ENCODE peak calls at places on chromosomes 4 and X, in ten cellular contexts. One of them, this sample, is unnamed.
A peak's percentile ranks its signal among the peaks of the same experiment; 100 is the strongest.

GRCh38 chr4:112775801-112776200 is 138.9 kb downstream of the LARP7 start:
- DNase-seq in SK-N-SH: no peak
- DNase-seq in uterus: no peak
- DNase-seq in spleen: no peak
- DNase-seq in fibroblast of pulmonary artery: no peak
- DNase-seq in neural progenitor cell: no peak
- DNase-seq in GM23248: no peak
- DNase-seq in H7: peak; percentile 35
- DNase-seq in cardiac muscle cell: no peak
- DNase-seq in epithelial cell of esophagus: peak; percentile 82
- DNase-seq in this sample: no peak

GRCh38 chr4:82900016-82900334 is 560 bp upstream of the THAP9 start:
- DNase-seq in GM23248: peak; percentile 60
- DNase-seq in cardiac muscle cell: no peak
- DNase-seq in neural progenitor cell: peak; percentile 58
- DNase-seq in SK-N-SH: no peak
- DNase-seq in uterus: no peak
- DNase-seq in H7: no peak
- DNase-seq in spleen: no peak
- DNase-seq in epithelial cell of esophagus: peak; percentile 47
- DNase-seq in fibroblast of pulmonary artery: no peak
- DNase-seq in this sample: no peak

GRCh38 chrX:151870603-151871002 is 42.1 kb upstream of the MAGEA4 start:
- DNase-seq in fibroblast of pulmonary artery: peak; percentile 87
- DNase-seq in uterus: no peak
- DNase-seq in spleen: no peak
- DNase-seq in SK-N-SH: no peak
- DNase-seq in GM23248: peak; percentile 60
- DNase-seq in cardiac muscle cell: peak; percentile 83
- DNase-seq in neural progenitor cell: no peak
- DNase-seq in epithelial cell of esophagus: peak; percentile 52
- DNase-seq in H7: no peak
- DNase-seq in this sample: no peak

GRCh38 chrX:71532078-71532752 is 689 bp upstream of the OGT start:
- DNase-seq in cardiac muscle cell: peak; percentile 35
- DNase-seq in GM23248: peak; percentile 75
- DNase-seq in neural progenitor cell: peak; percentile 33
- DNase-seq in epithelial cell of esophagus: peak; percentile 65
- DNase-seq in spleen: no peak
- DNase-seq in fibroblast of pulmonary artery: peak; percentile 41
- DNase-seq in SK-N-SH: no peak
- DNase-seq in H7: no peak
- DNase-seq in uterus: no peak
- DNase-seq in this sample: peak; percentile 39

GRCh38 chr4:26009502-26009901 is 95.5 kb downstream of the SMIM20 start:
- DNase-seq in cardiac muscle cell: no peak
- DNase-seq in H7: no peak
- DNase-seq in fibroblast of pulmonary artery: no peak
- DNase-seq in uterus: no peak
- DNase-seq in spleen: no peak
- DNase-seq in SK-N-SH: no peak
- DNase-seq in epithelial cell of esophagus: no peak
- DNase-seq in neural progenitor cell: no peak
- DNase-seq in GM23248: no peak
- DNase-seq in this sample: no peak

GRCh38 chrX:19332983-19333382 is 10.7 kb upstream of the PDHA1 start:
- DNase-seq in uterus: no peak
- DNase-seq in neural progenitor cell: no peak
- DNase-seq in H7: peak; percentile 32
- DNase-seq in fibroblast of pulmonary artery: peak; percentile 31
- DNase-seq in cardiac muscle cell: peak; percentile 50
- DNase-seq in epithelial cell of esophagus: no peak
- DNase-seq in SK-N-SH: peak; percentile 56
- DNase-seq in GM23248: peak; percentile 10
- DNase-seq in spleen: no peak
- DNase-seq in this sample: no peak

GRCh38 chrX:55710701-55711100 is 6.8 kb upstream of the RRAGB start:
- DNase-seq in H7: no peak
- DNase-seq in fibroblast of pulmonary artery: peak; percentile 65
- DNase-seq in GM23248: peak; percentile 63
- DNase-seq in uterus: peak; percentile 52
- DNase-seq in epithelial cell of esophagus: peak; percentile 64
- DNase-seq in neural progenitor cell: no peak
- DNase-seq in SK-N-SH: no peak
- DNase-seq in spleen: no peak
- DNase-seq in cardiac muscle cell: peak; percentile 47
- DNase-seq in this sample: no peak

GRCh38 chrX:13142891-13143290 is 98.5 kb upstream of the FAM9C start:
- DNase-seq in spleen: no peak
- DNase-seq in epithelial cell of esophagus: no peak
- DNase-seq in SK-N-SH: no peak
- DNase-seq in cardiac muscle cell: no peak
- DNase-seq in neural progenitor cell: no peak
- DNase-seq in GM23248: no peak
- DNase-seq in fibroblast of pulmonary artery: no peak
- DNase-seq in H7: no peak
- DNase-seq in uterus: no peak
- DNase-seq in this sample: no peak

GRCh38 chrX:124223524-124223923 is 108.9 kb upstream of the TEX13D start:
- DNase-seq in uterus: no peak
- DNase-seq in epithelial cell of esophagus: no peak
- DNase-seq in GM23248: no peak
- DNase-seq in fibroblast of pulmonary artery: no peak
- DNase-seq in neural progenitor cell: peak; percentile 40
- DNase-seq in SK-N-SH: no peak
- DNase-seq in H7: peak; percentile 23
- DNase-seq in cardiac muscle cell: no peak
- DNase-seq in spleen: no peak
- DNase-seq in this sample: no peak

GRCh38 chr4:85747871-85748491 is 273.0 kb downstream of the ARHGAP24 start:
- DNase-seq in uterus: peak; percentile 31
- DNase-seq in cardiac muscle cell: peak; percentile 92
- DNase-seq in epithelial cell of esophagus: peak; percentile 84
- DNase-seq in SK-N-SH: peak; percentile 44
- DNase-seq in GM23248: peak; percentile 80
- DNase-seq in H7: peak; percentile 38
- DNase-seq in fibroblast of pulmonary artery: peak; percentile 93
- DNase-seq in neural progenitor cell: peak; percentile 81
- DNase-seq in spleen: no peak
- DNase-seq in this sample: peak; percentile 36

GRCh38 chr4:113495790-113496189 is 265.7 kb downstream of the CAMK2D start:
- DNase-seq in H7: no peak
- DNase-seq in SK-N-SH: no peak
- DNase-seq in spleen: no peak
- DNase-seq in uterus: no peak
- DNase-seq in cardiac muscle cell: no peak
- DNase-seq in neural progenitor cell: no peak
- DNase-seq in fibroblast of pulmonary artery: no peak
- DNase-seq in GM23248: no peak
- DNase-seq in epithelial cell of esophagus: no peak
- DNase-seq in this sample: no peak

GRCh38 chrX:39760930-39761329 is 336.8 kb downstream of the BCOR start:
- DNase-seq in uterus: no peak
- DNase-seq in neural progenitor cell: no peak
- DNase-seq in epithelial cell of esophagus: no peak
- DNase-seq in H7: no peak
- DNase-seq in fibroblast of pulmonary artery: no peak
- DNase-seq in spleen: no peak
- DNase-seq in cardiac muscle cell: no peak
- DNase-seq in GM23248: no peak
- DNase-seq in SK-N-SH: no peak
- DNase-seq in this sample: no peak

GRCh38 chr4:68271851-68272756 is 26.6 kb upstream of the TMPRSS11B start:
- DNase-seq in H7: peak; percentile 32
- DNase-seq in cardiac muscle cell: peak; percentile 76
- DNase-seq in fibroblast of pulmonary artery: peak; percentile 79
- DNase-seq in neural progenitor cell: peak; percentile 45
- DNase-seq in SK-N-SH: peak; percentile 46
- DNase-seq in epithelial cell of esophagus: peak; percentile 66
- DNase-seq in uterus: no peak
- DNase-seq in spleen: no peak
- DNase-seq in GM23248: peak; percentile 71
- DNase-seq in this sample: peak; percentile 77

GRCh38 chr4:13540446-13541175 is 3.7 kb downstream of the NKX3-2 start:
- DNase-seq in spleen: no peak
- DNase-seq in fibroblast of pulmonary artery: no peak
- DNase-seq in epithelial cell of esophagus: no peak
- DNase-seq in GM23248: no peak
- DNase-seq in uterus: no peak
- DNase-seq in neural progenitor cell: no peak
- DNase-seq in H7: peak; percentile 64
- DNase-seq in SK-N-SH: peak; percentile 28
- DNase-seq in cardiac muscle cell: no peak
- DNase-seq in this sample: no peak

GRCh38 chrX:153854702-153855101 is 24.4 kb upstream of the PDZD4 start:
- DNase-seq in cardiac muscle cell: no peak
- DNase-seq in fibroblast of pulmonary artery: no peak
- DNase-seq in neural progenitor cell: no peak
- DNase-seq in SK-N-SH: no peak
- DNase-seq in spleen: peak; percentile 32
- DNase-seq in GM23248: no peak
- DNase-seq in epithelial cell of esophagus: no peak
- DNase-seq in H7: peak; percentile 19
- DNase-seq in uterus: no peak
- DNase-seq in this sample: no peak

GRCh38 chrX:23785564-23785963 is 2.6 kb downstream of the SAT1 start:
- DNase-seq in fibroblast of pulmonary artery: peak; percentile 45
- DNase-seq in GM23248: no peak
- DNase-seq in H7: no peak
- DNase-seq in spleen: no peak
- DNase-seq in uterus: no peak
- DNase-seq in neural progenitor cell: no peak
- DNase-seq in cardiac muscle cell: no peak
- DNase-seq in SK-N-SH: no peak
- DNase-seq in epithelial cell of esophagus: peak; percentile 33
- DNase-seq in this sample: no peak
- H3K4me3 ChIP-seq in fibroblast of pulmonary artery: peak overlapping the region; percentile 79
- H3K4me3 ChIP-seq in GM23248: peak overlapping the region; percentile 87
- H3K4me3 ChIP-seq in H7: no peak overlapping the region
- H3K4me3 ChIP-seq in spleen: peak overlapping the region; percentile 53
- H3K4me3 ChIP-seq in uterus: no peak overlapping the region
- H3K4me3 ChIP-seq in neural progenitor cell: no peak overlapping the region
- H3K4me3 ChIP-seq in cardiac muscle cell: no peak overlapping the region
- H3K4me3 ChIP-seq in SK-N-SH: no peak overlapping the region
- H3K4me3 ChIP-seq in epithelial cell of esophagus: peak overlapping the region; percentile 83
- H3K4me3 ChIP-seq in this sample: no peak overlapping the region

DNA sequence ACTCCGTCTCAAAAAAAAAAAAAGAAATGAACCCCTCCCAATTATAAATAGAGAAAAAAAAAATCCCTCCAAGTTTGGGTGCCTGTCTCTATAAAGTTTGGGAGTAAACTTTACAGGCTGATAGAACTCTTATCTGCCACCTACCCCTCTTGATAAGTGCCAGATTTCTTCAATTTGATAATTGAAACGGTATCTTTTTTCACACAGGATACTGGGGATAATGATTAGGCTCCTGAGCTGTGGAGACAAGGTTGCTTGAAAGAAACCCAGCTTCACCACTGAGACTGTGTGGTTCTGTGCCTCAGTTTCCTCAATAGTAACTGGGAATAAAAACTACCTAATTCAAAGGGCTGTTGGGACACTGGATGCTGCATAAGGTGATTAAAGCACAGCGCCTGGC is 606 bp downstream of the EFHC2 start:
- DNase-seq in uterus: no peak
- DNase-seq in GM23248: no peak
- DNase-seq in spleen: no peak
- DNase-seq in epithelial cell of esophagus: no peak
- DNase-seq in neural progenitor cell: no peak
- DNase-seq in H7: no peak
- DNase-seq in fibroblast of pulmonary artery: no peak
- DNase-seq in SK-N-SH: no peak
- DNase-seq in cardiac muscle cell: no peak
- DNase-seq in this sample: no peak
- H3K4me3 ChIP-seq in uterus: peak overlapping the region; percentile 34
- H3K4me3 ChIP-seq in GM23248: peak overlapping the region; percentile 76
- H3K4me3 ChIP-seq in spleen: no peak overlapping the region
- H3K4me3 ChIP-seq in epithelial cell of esophagus: peak overlapping the region; percentile 39
- H3K4me3 ChIP-seq in neural progenitor cell: no peak overlapping the region
- H3K4me3 ChIP-seq in H7: no peak overlapping the region
- H3K4me3 ChIP-seq in fibroblast of pulmonary artery: peak overlapping the region; percentile 54
- H3K4me3 ChIP-seq in SK-N-SH: no peak overlapping the region
- H3K4me3 ChIP-seq in cardiac muscle cell: peak overlapping the region; percentile 9
- H3K4me3 ChIP-seq in this sample: peak overlapping the region; percentile 33

DNA sequence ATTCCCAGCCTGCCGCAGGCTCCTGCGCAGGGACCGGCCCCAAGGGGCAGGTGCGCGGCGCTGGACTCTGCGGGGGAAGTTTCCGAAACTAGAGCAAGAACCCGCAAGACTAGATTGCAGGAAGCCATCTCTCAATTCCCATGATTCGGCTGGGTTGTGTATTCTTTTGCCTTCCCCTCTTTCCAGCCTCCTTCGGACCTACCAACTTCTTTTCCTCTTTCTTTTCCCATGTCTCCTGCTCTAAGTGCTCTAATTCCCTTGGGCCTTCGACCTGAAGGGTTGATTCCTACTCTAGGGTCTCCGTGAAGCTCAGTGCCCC is 645 bp upstream of the OPHN1 start:
- DNase-seq in H7: no peak
- DNase-seq in uterus: no peak
- DNase-seq in epithelial cell of esophagus: no peak
- DNase-seq in cardiac muscle cell: no peak
- DNase-seq in fibroblast of pulmonary artery: no peak
- DNase-seq in SK-N-SH: no peak
- DNase-seq in neural progenitor cell: no peak
- DNase-seq in GM23248: no peak
- DNase-seq in spleen: no peak
- DNase-seq in this sample: no peak
- H3K4me3 ChIP-seq in H7: peak overlapping the region; percentile 66
- H3K4me3 ChIP-seq in uterus: peak overlapping the region; percentile 69
- H3K4me3 ChIP-seq in epithelial cell of esophagus: peak overlapping the region; percentile 58
- H3K4me3 ChIP-seq in cardiac muscle cell: peak overlapping the region; percentile 44
- H3K4me3 ChIP-seq in fibroblast of pulmonary artery: peak overlapping the region; percentile 65
- H3K4me3 ChIP-seq in SK-N-SH: peak overlapping the region; percentile 68
- H3K4me3 ChIP-seq in neural progenitor cell: peak overlapping the region; percentile 68
- H3K4me3 ChIP-seq in GM23248: peak overlapping the region; percentile 97
- H3K4me3 ChIP-seq in spleen: peak overlapping the region; percentile 49
- H3K4me3 ChIP-seq in this sample: peak overlapping the region; percentile 55

DNA sequence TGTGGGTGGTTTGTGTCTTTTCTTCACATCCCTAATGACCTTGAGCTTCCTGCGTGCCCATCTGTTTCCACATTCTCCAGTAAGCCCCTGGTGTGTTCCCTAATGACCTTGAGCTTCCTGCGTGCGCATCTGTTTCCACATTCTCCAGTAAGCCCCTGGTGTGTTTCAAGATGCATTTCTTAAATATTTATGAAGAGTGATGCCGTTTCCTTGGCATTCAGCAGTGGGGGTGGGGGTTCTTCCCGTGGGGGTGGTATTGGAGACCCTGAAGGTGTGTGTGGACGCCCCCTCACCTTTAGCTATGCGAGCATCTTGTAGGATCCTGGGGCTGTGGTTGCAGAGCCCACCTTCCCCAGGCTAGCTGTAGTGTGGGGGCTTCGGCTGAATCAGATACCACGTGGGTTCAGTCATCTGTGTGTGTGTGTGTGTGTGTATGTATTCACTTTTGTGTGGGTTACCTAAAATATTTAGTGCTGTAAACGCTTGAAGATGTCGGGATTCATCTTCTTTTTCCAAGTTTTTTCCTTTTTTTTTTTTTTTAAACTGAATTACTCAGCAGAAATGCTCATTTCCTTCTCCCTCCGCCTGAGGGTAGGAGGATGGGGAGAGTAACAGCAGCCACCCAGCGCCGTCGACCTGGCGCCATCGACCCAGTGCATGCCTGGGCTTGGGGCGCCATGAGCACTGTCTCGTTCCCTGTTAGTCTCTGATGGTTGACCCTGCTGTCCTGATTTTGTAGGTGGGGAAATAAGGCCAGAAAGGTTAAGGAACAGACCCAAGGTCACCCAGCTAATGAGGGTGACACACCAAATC is 9.9 kb downstream of the NSG1 start:
- DNase-seq in uterus: no peak
- DNase-seq in SK-N-SH: no peak
- DNase-seq in GM23248: no peak
- DNase-seq in spleen: no peak
- DNase-seq in epithelial cell of esophagus: no peak
- DNase-seq in H7: no peak
- DNase-seq in neural progenitor cell: no peak
- DNase-seq in fibroblast of pulmonary artery: no peak
- DNase-seq in cardiac muscle cell: no peak
- DNase-seq in this sample: no peak
- H3K4me3 ChIP-seq in uterus: no peak overlapping the region
- H3K4me3 ChIP-seq in SK-N-SH: no peak overlapping the region
- H3K4me3 ChIP-seq in GM23248: no peak overlapping the region
- H3K4me3 ChIP-seq in spleen: no peak overlapping the region
- H3K4me3 ChIP-seq in epithelial cell of esophagus: no peak overlapping the region
- H3K4me3 ChIP-seq in H7: no peak overlapping the region
- H3K4me3 ChIP-seq in neural progenitor cell: no peak overlapping the region
- H3K4me3 ChIP-seq in fibroblast of pulmonary artery: no peak overlapping the region
- H3K4me3 ChIP-seq in cardiac muscle cell: no peak overlapping the region
- H3K4me3 ChIP-seq in this sample: no peak overlapping the region

This sample was measured in HAP-1.